ENCODE peak calls at places on chromosomes 3 and 15, in four cellular contexts. W is CD8-positive, alpha-beta T cell; Y is body of pancreas; R is psoas muscle. A is an unnamed sample. For H3K4me1, the result is how much of the 10 kb centered on the place peaks cover.

GRCh38 chr3:71397046-71397445 is 186.5 kb downstream of the FOXP1 start:
- DNase-seq in R (no peak), W (no peak), Y (peak), A (no peak)

GRCh38 chr15:39417766-39418165 is 163.1 kb upstream of the THBS1 start:
- DNase-seq in W (no peak), Y (no peak), R (no peak), A (no peak)

GRCh38 chr3:14369675-14370669 is 32.4 kb upstream of the SLC6A6 start:
- DNase-seq in Y (peak), W (no peak), R (peak), A (no peak)

GRCh38 chr3:136960838-136961836 is 3.4 kb downstream of the IL20RB start:
- DNase-seq in Y (no peak), W (no peak), R (no peak), A (no peak)

GRCh38 chr3:86594838-86595237 is 396.1 kb downstream of the VGLL3 start:
- DNase-seq in R (no peak), Y (no peak), W (no peak), A (no peak)

GRCh38 chr3:168850109-168850508 is 754.4 kb upstream of the GOLIM4 start:
- DNase-seq in R (no peak), W (no peak), Y (no peak), A (no peak)

GRCh38 chr3:59189561-59190338 is 139.9 kb upstream of the CFAP20DC start:
- DNase-seq in W (no peak), R (no peak), Y (no peak), A (no peak)

GRCh38 chr15:49621327-49622210 is 721 bp downstream of the DTWD1 start:
- DNase-seq in Y (no peak), R (no peak), W (no peak), A (no peak)

GRCh38 chr15:88509964-88510363 is 36.5 kb downstream of the DET1 start:
- DNase-seq in Y (no peak), W (no peak), R (no peak), A (no peak)

GRCh38 chr3:138186803-138187295 is 252 bp upstream of the ARMC8 start:
- DNase-seq in W (peak), R (peak), Y (peak), A (no peak)

GRCh38 chr3:180229113-180229512 is 192.4 kb upstream of the PEX5L start:
- DNase-seq in Y (no peak), W (no peak), R (no peak), A (no peak)

GRCh38 chr15:64622410-64623260 is 152.8 kb downstream of the RBPMS2 start:
- DNase-seq in Y (no peak), W (peak), R (no peak), A (no peak)
- H3K4me1 ChIP-seq in Y (under half), W (half or more), R (under half), A (under half)

GRCh38 chr3:172542089-172542488 is 18.9 kb upstream of the TNFSF10 start:
- DNase-seq in R (no peak), Y (no peak), W (no peak), A (no peak)

GRCh38 chr3:172543884-172544283 is 20.7 kb upstream of the TNFSF10 start:
- DNase-seq in W (no peak), Y (no peak), R (no peak), A (no peak)

GRCh38 chr3:172546105-172546504 is 22.9 kb upstream of the TNFSF10 start:
- DNase-seq in Y (no peak), R (no peak), W (no peak), A (no peak)

GRCh38 chr3:172542999-172543398 is 19.8 kb upstream of the TNFSF10 start:
- DNase-seq in R (no peak), W (no peak), Y (no peak), A (no peak)

GRCh38 chr3:172543419-172543818 is 20.2 kb upstream of the TNFSF10 start:
- DNase-seq in W (no peak), R (no peak), Y (no peak), A (no peak)
- H3K4me1 ChIP-seq in W (under half), R (under half), Y (under half), A (under half)

DNA sequence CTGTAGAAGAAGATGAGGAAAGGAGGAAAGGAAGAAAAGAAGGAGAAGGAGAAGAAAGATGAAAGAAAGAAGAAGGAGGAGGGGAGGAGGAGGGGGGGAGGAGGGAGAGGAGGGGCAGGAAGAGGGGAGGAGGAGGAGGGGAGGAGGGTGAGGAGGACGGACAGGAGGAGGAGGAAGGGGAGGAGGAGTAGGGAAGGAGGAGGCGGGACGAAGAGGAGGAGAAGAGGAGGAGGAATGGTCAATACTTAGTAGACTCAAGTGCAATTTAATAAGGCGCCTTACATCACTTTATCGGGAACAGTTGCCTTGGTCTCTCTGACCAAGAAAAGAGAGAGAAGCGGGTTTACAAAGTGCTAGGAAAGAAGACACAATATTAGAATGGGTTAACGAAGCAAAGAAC is 23.7 kb upstream of the NR2E3 start:
- DNase-seq in R (no peak), W (no peak), Y (no peak), A (no peak)
- H3K4me1 ChIP-seq in R (under half), W (under half), Y (under half), A (under half)

GRCh38 chr3:100913870-100914654 is 79.2 kb downstream of the ABI3BP start:
- DNase-seq in R (no peak), Y (no peak), W (no peak), A (no peak)
- H3K4me1 ChIP-seq in R (under half), Y (under half), W (under half), A (under half)

GRCh38 chr3:105793040-105793439 is 75.8 kb downstream of the CBLB start:
- DNase-seq in Y (no peak), R (no peak), W (no peak), A (no peak)

GRCh38 chr3:105788548-105789036 is 80.2 kb downstream of the CBLB start:
- DNase-seq in Y (no peak), W (no peak), R (no peak), A (no peak)

GRCh38 chr3:105791919-105792786 is 76.7 kb downstream of the CBLB start:
- DNase-seq in Y (peak), W (no peak), R (peak), A (peak)

GRCh38 chr3:105790534-105790933 is 78.3 kb downstream of the CBLB start:
- DNase-seq in R (no peak), Y (no peak), W (no peak), A (no peak)

DNA sequence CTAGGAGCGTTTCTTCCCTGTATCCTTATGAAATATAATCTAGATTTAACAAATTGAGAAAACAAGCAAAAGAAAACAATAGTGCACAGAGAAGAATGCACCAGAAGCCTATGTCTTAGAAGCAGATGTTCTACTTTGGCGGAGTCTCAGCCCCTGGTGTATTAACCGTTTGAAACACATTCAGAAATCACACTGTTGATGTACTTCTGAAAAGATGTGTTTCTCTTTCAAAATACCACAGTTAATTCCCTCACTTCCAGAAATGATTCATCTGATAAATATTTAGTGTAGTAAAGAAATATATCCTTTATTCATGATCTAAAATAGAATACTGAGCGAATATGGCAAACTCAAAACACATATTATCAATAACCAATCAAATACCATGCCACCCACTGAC is 77.7 kb downstream of the CBLB start:
- DNase-seq in Y (no peak), R (no peak), W (no peak), A (no peak)
- H3K4me1 ChIP-seq in Y (under half), R (under half), W (under half), A (under half)

DNA sequence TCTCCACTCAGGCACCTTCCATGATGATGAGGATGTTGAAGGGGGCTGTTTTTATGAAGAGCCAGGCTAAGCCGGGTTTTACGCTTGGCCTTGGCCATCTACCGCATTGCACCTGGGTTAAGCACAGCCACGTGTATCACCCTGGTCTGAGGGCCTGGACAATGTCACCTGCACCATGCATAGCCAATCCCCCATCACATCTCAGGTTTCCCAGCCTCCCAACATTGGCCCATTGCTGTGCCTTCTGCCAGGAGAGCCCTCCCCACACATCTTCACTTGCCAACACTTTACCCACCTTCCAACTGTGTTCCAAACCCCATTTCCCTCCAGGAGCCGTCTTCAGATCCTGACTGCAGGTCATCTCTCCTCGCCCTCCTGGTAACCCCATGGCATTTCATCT is 135.3 kb upstream of the ABHD17C start:
- DNase-seq in Y (no peak), R (no peak), W (no peak), A (no peak)
- H3K4me1 ChIP-seq in Y (under half), R (under half), W (under half), A (under half)

DNA sequence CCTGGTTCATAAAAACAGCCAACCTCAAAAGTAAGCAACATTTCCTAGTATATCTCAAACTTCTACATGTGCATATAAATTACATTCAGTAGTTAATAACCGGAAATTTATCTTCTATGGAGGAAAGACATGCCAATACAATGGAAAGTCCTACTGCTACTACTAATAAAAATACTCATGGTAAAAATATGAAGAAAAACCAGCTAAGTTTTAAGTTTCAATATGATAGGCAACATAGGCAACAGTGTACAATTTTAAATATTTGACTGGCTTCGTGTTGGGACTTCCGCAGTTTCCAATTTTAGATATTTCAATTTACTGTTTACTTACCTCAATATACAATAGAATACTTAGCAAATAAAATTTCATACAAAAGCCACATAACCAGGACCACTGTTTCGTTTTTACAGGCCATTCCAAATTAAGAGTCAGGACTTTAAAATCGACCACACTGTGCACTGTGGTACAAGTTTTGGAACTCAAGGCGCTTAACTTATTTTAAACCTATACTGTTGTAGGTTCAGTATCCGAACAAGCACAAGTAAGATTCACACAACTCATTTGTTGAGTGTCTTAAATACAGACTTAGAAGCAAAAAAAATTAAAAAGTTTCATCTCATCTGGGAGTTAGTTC is 2.9 kb downstream of the NAA50 start:
- DNase-seq in Y (no peak), W (no peak), R (no peak), A (no peak)
- H3K4me1 ChIP-seq in Y (under half), W (under half), R (half or more), A (under half)